ENCODE peak calls at places on chromosomes 11 and 22, in ten cellular contexts. P is hepatocyte, O is GM23248, S is neural progenitor cell, U is fibroblast of lung, X is IMR-90, Z is neuronal stem cell, C is trophoblast cell, T is MM.1S, I is osteoblast. R is an unnamed sample.

GRCh38 chr11:18063131-18063530 is 17.1 kb upstream of the TPH1 start:
- DNase-seq in T (no peak), I (no peak), X (no peak), Z (no peak), C (no peak), S (no peak), O (no peak), U (no peak), P (peak), R (no peak)

GRCh38 chr11:86089659-86090058 is 20.8 kb upstream of the PICALM start:
- DNase-seq in P (no peak), U (peak), X (no peak), Z (no peak), O (peak), C (no peak), I (no peak), S (no peak), T (no peak), R (no peak)

GRCh38 chr11:68840661-68841653 is 759 bp downstream of the CPT1A start:
- DNase-seq in I (peak), U (peak), P (peak), X (peak), O (peak), C (peak), T (peak), S (peak), Z (no peak), R (peak)

GRCh38 chr11:76234704-76235232 is 28.5 kb upstream of the WNT11 start:
- DNase-seq in P (no peak), Z (no peak), O (peak), X (no peak), I (peak), S (no peak), U (no peak), T (peak), C (no peak), R (no peak)

GRCh38 chr11:83610996-83611395 is 324.8 kb upstream of the CCDC90B start:
- DNase-seq in X (no peak), I (no peak), T (no peak), U (no peak), O (peak), S (no peak), P (no peak), C (no peak), Z (no peak), R (peak)

GRCh38 chr22:36838119-36839030 is 21.5 kb upstream of the PVALB start:
- DNase-seq in T (no peak), I (no peak), Z (no peak), C (no peak), S (peak), O (no peak), U (no peak), P (no peak), X (no peak), R (no peak)

GRCh38 chr11:61704838-61705237 is 24.6 kb downstream of the DAGLA start:
- DNase-seq in T (no peak), S (no peak), I (no peak), P (no peak), U (no peak), Z (no peak), O (no peak), X (no peak), C (peak), R (no peak)

GRCh38 chr11:68963779-68964178 is 17.0 kb downstream of the MRGPRD start:
- DNase-seq in Z (no peak), O (no peak), I (peak), P (no peak), U (no peak), X (peak), C (peak), S (no peak), T (no peak), R (no peak)

GRCh38 chr22:25102722-25103121 is 96.9 kb upstream of the CRYBB3 start:
- DNase-seq in C (peak), X (no peak), U (no peak), S (no peak), Z (no peak), P (no peak), O (no peak), T (no peak), I (no peak), R (no peak)

GRCh38 chr11:101523634-101524260 is 60.1 kb downstream of the TRPC6 start:
- DNase-seq in Z (no peak), X (no peak), U (no peak), I (no peak), P (no peak), T (no peak), S (no peak), O (no peak), C (no peak), R (no peak)

DNA sequence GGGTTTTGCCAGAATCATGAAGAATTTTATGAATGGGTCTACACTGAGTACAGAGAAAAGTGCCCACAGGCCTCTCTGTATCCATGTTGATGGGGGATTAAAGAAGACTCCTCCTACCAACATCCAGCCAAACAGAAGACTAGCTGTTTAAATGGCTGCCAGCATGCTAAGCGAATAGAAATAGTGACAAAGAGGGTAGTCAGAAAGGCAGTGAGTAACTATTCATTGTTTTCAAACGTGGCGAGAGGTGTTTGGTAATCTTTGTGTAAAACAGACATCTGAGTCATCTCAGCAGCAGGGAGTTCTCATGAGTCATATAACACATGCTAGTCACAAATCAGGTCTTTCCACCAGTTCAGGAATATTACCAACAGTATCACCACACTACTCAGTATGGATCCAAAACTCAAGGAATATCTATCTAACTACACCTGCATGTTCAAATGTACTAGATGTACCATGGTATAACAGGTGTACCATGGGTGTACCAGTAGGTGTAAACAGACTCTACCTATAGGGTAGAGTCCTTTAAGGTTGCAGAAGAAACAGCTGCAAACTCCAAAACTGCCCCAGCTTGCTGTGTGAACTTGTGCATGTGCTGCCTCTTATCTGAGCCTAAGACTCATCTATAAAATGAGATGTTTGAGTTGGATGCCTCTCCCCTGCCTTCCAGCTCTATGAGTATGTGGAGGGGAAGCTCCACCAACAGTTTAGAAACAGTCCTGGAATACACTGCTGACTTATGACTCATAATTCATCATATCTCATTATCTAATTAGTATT is 82.0 kb downstream of the SLC1A2 start:
- DNase-seq in P (peak), T (no peak), O (peak), X (peak), Z (no peak), S (no peak), I (peak), U (peak), C (peak), R (peak)
- H2AFZ ChIP-seq in P (no peak), T (no peak), O (no peak), X (no peak), Z (peak), S (no peak), I (peak), U (no peak), C (no peak), R (no peak)

DNA sequence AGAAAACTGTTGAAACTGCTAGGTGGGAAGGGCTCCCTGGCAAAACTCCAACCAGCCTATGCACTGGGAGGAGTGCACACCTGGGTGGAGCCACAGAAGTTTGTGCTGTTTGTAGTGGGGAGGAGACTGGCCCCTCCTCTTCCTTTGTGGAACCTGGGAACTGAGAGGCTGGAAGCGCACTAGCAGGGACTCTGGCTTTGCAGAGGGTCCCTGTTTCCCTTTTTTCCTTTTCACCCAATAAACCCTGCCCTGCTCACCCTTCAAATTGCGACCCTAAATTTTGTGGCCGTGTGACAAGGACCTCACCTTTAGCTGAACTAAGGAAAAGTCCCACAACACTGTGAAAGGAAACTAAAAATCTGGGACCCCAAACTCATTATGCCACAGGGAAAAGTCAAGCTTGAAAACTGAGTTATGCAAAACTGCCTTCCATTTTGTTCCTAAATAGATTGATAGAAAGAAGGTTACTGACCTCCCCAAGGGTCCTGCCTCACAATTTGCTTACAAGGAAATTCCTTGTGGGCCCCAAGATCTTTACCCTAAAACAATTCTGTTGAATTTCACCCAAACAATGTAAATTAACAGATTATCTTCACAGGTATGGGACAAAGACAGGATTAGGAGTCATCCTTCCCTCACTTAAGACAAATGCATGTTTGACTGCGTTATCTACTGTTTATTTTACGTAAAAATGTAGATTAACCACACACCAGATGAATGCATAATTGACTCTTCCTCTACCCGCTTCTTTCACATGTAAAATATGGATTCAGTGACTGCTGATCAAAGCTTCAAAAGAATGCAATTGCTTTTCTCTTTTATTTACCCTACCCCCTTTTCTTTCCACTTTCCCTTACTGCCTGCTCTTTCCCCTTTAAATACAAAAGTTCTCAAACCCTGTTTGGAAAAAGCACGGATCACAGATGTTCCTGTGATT is 80.9 kb downstream of the SLC36A4 start:
- DNase-seq in C (no peak), T (no peak), S (peak), X (peak), U (peak), P (peak), Z (no peak), O (no peak), I (no peak), R (peak)
- H2AFZ ChIP-seq in C (peak), T (no peak), S (peak), X (peak), U (peak), P (peak), Z (peak), O (no peak), I (no peak), R (no peak)

DNA sequence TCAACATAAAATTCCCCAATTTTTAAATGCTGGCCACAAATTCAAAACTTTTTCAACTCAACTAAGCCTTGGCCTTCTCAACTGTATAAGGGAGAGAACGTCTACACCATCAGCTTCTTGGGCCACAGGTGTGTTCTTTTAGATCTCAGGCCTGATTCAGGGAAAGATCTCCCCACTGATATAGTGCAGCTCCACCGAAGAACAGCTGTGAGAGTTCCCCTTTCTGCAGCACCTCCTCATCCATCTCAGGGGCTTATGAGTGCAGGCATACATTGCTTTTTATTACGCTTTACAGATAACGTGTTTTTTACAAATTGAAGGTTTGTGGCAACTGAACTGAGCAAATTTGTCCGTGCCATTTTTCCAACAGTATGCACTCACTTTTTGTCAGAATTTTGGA is 8.0 kb upstream of the CD82 start:
- DNase-seq in Z (no peak), O (no peak), T (no peak), X (no peak), P (no peak), S (no peak), U (no peak), I (peak), C (no peak), R (no peak)
- H2AFZ ChIP-seq in Z (no peak), O (no peak), T (no peak), X (no peak), P (no peak), S (no peak), U (no peak), I (no peak), C (no peak), R (no peak)

DNA sequence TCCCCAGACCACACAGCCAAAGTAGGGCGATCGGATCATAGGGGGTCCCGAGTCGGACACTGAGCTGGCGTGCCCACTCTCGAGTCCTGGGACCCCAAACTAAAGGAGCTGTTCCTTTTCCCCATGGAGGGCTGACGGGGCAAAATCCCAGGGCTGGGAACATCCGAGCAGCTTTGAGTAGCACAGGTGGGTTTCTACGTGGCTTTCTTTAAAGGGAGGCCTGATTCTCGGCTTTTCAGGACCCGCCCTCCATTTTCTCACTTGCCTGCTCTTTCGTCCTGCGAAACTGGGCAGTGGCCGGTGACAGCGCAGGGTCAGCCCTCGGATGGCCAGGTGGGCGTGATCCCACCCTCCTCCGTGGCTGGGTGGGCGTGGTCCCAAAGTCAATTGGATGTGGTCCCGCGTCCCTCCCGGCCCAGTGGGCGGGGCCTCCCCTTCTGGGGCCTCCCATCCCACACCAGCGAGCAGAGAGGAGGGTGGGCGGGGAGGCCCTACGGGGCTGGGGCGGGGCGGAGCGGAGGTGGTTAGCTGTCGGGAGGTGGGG is 17.5 kb upstream of the TXNRD2 start:
- DNase-seq in P (peak), C (peak), O (peak), X (peak), U (peak), T (no peak), S (peak), I (peak), Z (peak), R (no peak)
- H2AFZ ChIP-seq in P (peak), C (peak), O (peak), X (peak), U (no peak), T (no peak), S (peak), I (no peak), Z (peak), R (no peak)

GRCh38 chr22:46043339-46043738 is 66.4 kb upstream of the WNT7B start:
- DNase-seq in P (no peak), O (no peak), S (no peak), T (no peak), I (no peak), X (no peak), Z (no peak), C (no peak), U (no peak), R (no peak)
- H2AFZ ChIP-seq in P (no peak), O (peak), S (no peak), T (no peak), I (peak), X (no peak), Z (no peak), C (no peak), U (no peak), R (no peak)

DNA sequence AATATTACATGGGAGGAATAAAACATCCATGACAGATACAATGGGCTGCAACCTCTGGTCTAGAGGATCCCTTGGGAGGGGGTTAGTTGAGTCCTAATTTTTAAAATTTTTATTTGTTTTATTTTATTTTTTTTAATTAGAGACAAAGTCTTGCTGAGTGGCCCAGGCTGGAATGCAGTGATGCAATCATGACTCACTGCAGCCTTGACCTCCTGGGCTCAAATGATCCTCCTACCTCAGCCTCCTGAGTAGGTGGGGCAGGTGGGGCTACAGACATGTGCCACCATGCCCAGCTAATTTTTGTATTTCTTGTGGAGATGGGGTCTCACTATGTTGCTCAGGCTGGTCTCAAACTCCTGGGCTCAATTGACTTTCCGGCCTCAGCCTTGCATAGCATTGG is 43.1 kb downstream of the FDX1 start:
- DNase-seq in X (peak), O (peak), I (no peak), S (no peak), P (no peak), T (no peak), C (peak), U (peak), Z (no peak), R (no peak)
- H2AFZ ChIP-seq in X (no peak), O (no peak), I (no peak), S (no peak), P (no peak), T (no peak), C (no peak), U (no peak), Z (no peak), R (no peak)

GRCh38 chr11:31799036-31799793 is 11.9 kb downstream of the PAX6 start:
- DNase-seq in U (no peak), S (peak), C (no peak), T (peak), P (no peak), O (no peak), I (peak), Z (no peak), X (no peak), R (no peak)

GRCh38 chr11:31797227-31798056 is 13.7 kb downstream of the PAX6 start:
- DNase-seq in X (no peak), I (peak), C (no peak), U (no peak), T (peak), P (no peak), S (peak), O (no peak), Z (no peak), R (no peak)

GRCh38 chr11:31799794-31800397 is 11.2 kb downstream of the PAX6 start:
- DNase-seq in O (no peak), P (no peak), S (peak), C (no peak), I (no peak), T (no peak), X (no peak), Z (no peak), U (no peak), R (no peak)

GRCh38 chr11:31796523-31797226 is 14.4 kb downstream of the PAX6 start:
- DNase-seq in T (no peak), S (peak), O (no peak), I (peak), U (no peak), C (no peak), X (no peak), Z (no peak), P (no peak), R (no peak)

DNA sequence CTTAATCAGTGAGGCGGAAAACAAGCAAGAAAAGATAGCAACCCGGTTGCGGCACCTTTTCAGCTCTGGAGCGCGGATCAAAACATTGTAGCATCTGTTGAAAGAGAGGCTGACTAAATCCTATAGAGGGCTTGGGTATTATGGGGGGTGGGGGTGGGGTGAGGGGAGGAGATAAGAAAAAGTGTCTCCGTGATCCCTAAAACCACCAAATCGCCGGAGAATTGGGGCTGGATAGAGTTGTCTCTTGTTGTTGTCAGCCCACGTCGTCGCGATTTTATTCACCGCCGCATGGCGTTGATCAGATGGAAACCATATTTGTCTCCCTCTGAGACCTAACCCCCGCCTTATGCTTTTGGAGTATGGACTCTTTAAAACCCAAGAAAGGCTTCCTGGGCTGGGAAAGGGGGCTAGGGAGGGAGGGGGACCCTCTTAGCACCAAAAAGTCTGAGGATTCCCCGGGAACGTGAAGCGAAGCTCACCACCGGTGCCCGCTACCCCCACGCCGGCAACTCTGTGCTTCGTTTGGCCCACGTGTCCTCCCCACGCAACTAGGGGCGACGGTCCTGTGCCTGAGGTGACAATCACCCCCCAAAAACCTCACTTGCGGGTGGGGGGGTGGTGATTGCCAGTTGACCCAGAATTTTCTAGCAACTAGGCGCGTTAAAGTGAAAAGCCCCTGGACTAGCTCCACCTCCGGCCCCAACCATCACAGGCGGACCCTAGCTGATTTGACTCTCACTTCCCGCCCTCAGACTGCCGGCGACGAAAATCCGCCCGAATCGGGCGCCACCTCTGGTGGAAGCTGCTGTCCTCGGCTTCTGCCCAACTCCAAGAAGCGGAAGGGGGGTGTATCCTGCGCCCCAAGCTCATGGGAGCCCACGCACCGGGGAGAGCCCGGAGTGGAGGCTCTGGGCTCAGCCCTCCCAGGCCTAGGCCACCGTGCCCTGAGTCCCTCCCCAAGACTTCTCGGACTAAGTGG is 12.8 kb downstream of the PAX6 start:
- DNase-seq in O (peak), I (peak), P (no peak), C (no peak), U (no peak), S (peak), Z (no peak), X (no peak), T (no peak), R (no peak)
- H2AFZ ChIP-seq in O (peak), I (no peak), P (peak), C (no peak), U (no peak), S (no peak), Z (no peak), X (peak), T (no peak), R (no peak)

R was measured in PC-9.